ENCODE peak calls at places on chromosomes 7 and 10, in eight cellular contexts. V is nephron progenitor cell; F is GM04503; M is AG09309; I is stimulated activated naive CD8-positive, alpha-beta T cell treated with anti-CD3 and anti-CD28 coated beads, Interleukin-15, amount 100 ng/mL, for 72 hours; R is heart right ventricle; H is stimulated activated CD4-positive, alpha-beta T cell treated with anti-CD3 and anti-CD28 coated beads, Interleukin-1b, Interleukin-23, amount 100 ng/mL, for 4 hours; N is glomerular endothelial cell. X is an unnamed sample.

GRCh38 chr7:122546496-122546895 is 152.4 kb downstream of the RNF133 start:
- DNase-seq in V (no peak), N (no peak), I (no peak), R (no peak), M (no peak), F (no peak), H (no peak), X (no peak)

GRCh38 chr7:82235710-82236109 is 207.9 kb downstream of the CACNA2D1 start:
- DNase-seq in H (no peak), R (no peak), N (no peak), F (no peak), M (no peak), I (no peak), V (no peak), X (no peak)

GRCh38 chr10:71068811-71069411 is 143.5 kb upstream of the UNC5B start:
- DNase-seq in H (no peak), R (peak), F (peak), V (no peak), N (no peak), I (no peak), M (peak), X (no peak)

GRCh38 chr7:70812511-70812910 is 319.4 kb upstream of the GALNT17 start:
- DNase-seq in I (no peak), V (no peak), M (no peak), H (no peak), R (no peak), N (no peak), F (no peak), X (no peak)

GRCh38 chr7:2120841-2121830 is 111.6 kb downstream of the MAD1L1 start:
- DNase-seq in R (no peak), M (no peak), H (no peak), N (no peak), F (no peak), V (no peak), I (no peak), X (no peak)

GRCh38 chr10:125016611-125017202 is 74.8 kb downstream of the ZRANB1 start:
- DNase-seq in N (no peak), F (no peak), V (no peak), I (no peak), R (peak), M (no peak), H (no peak), X (no peak)

GRCh38 chr7:44936322-44936721 is 42.5 kb downstream of the MYO1G start:
- DNase-seq in N (no peak), M (no peak), H (no peak), F (no peak), R (no peak), I (no peak), V (no peak), X (no peak)

GRCh38 chr7:10299384-10299783 is 674.3 kb upstream of the PHF14 start:
- DNase-seq in V (no peak), F (no peak), N (no peak), M (no peak), H (no peak), I (no peak), R (no peak), X (no peak)